ENCODE peak calls at places on chromosomes 4 and X, in seven cellular contexts. One of them, this sample, is unnamed.

GRCh38 chr4:156390599-156391296 is 437.1 kb upstream of the CTSO start:
- DNase-seq in kidney tubule cell: no peak
- DNase-seq in activated T-cell treated with anti-CD3 and anti-CD28 coated beads for 48 hours: no peak
- DNase-seq in naive B cell: no peak
- DNase-seq in memory B cell: no peak
- DNase-seq in fibroblast of mammary gland: peak
- DNase-seq in ACHN: no peak
- DNase-seq in this sample: no peak

GRCh38 chrX:45852884-45853283 is 652.2 kb upstream of the DIPK2B start:
- DNase-seq in memory B cell: no peak
- DNase-seq in naive B cell: no peak
- DNase-seq in activated T-cell treated with anti-CD3 and anti-CD28 coated beads for 48 hours: no peak
- DNase-seq in fibroblast of mammary gland: peak
- DNase-seq in ACHN: no peak
- DNase-seq in kidney tubule cell: peak
- DNase-seq in this sample: no peak

GRCh38 chr4:148922497-148922896 is 480.3 kb upstream of the NR3C2 start:
- DNase-seq in ACHN: no peak
- DNase-seq in activated T-cell treated with anti-CD3 and anti-CD28 coated beads for 48 hours: no peak
- DNase-seq in fibroblast of mammary gland: no peak
- DNase-seq in memory B cell: no peak
- DNase-seq in kidney tubule cell: no peak
- DNase-seq in naive B cell: no peak
- DNase-seq in this sample: no peak

GRCh38 chr4:13700196-13701140 is 72.9 kb upstream of the BOD1L1 start:
- DNase-seq in kidney tubule cell: peak
- DNase-seq in fibroblast of mammary gland: peak
- DNase-seq in activated T-cell treated with anti-CD3 and anti-CD28 coated beads for 48 hours: no peak
- DNase-seq in naive B cell: no peak
- DNase-seq in ACHN: no peak
- DNase-seq in memory B cell: no peak
- DNase-seq in this sample: no peak

GRCh38 chr4:56828784-56829535 is 7.5 kb upstream of the SPINK2 start:
- DNase-seq in kidney tubule cell: peak
- DNase-seq in naive B cell: no peak
- DNase-seq in ACHN: no peak
- DNase-seq in activated T-cell treated with anti-CD3 and anti-CD28 coated beads for 48 hours: no peak
- DNase-seq in memory B cell: no peak
- DNase-seq in fibroblast of mammary gland: peak
- DNase-seq in this sample: no peak

GRCh38 chr4:24559889-24560288 is 24.5 kb downstream of the DHX15 start:
- DNase-seq in fibroblast of mammary gland: peak
- DNase-seq in ACHN: peak
- DNase-seq in kidney tubule cell: no peak
- DNase-seq in activated T-cell treated with anti-CD3 and anti-CD28 coated beads for 48 hours: no peak
- DNase-seq in naive B cell: no peak
- DNase-seq in memory B cell: no peak
- DNase-seq in this sample: no peak

GRCh38 chr4:121989715-121990114 is 37.9 kb upstream of the TRPC3 start:
- DNase-seq in ACHN: no peak
- DNase-seq in fibroblast of mammary gland: peak
- DNase-seq in naive B cell: no peak
- DNase-seq in activated T-cell treated with anti-CD3 and anti-CD28 coated beads for 48 hours: no peak
- DNase-seq in kidney tubule cell: no peak
- DNase-seq in memory B cell: no peak
- DNase-seq in this sample: no peak

GRCh38 chrX:153624196-153625091 is 22.6 kb upstream of the DUSP9 start:
- DNase-seq in fibroblast of mammary gland: no peak
- DNase-seq in naive B cell: no peak
- DNase-seq in activated T-cell treated with anti-CD3 and anti-CD28 coated beads for 48 hours: no peak
- DNase-seq in kidney tubule cell: no peak
- DNase-seq in ACHN: no peak
- DNase-seq in memory B cell: no peak
- DNase-seq in this sample: no peak

GRCh38 chr4:81218206-81218605 is 3.2 kb upstream of the PRKG2 start:
- DNase-seq in fibroblast of mammary gland: no peak
- DNase-seq in memory B cell: no peak
- DNase-seq in naive B cell: no peak
- DNase-seq in activated T-cell treated with anti-CD3 and anti-CD28 coated beads for 48 hours: no peak
- DNase-seq in ACHN: no peak
- DNase-seq in kidney tubule cell: peak
- DNase-seq in this sample: no peak

GRCh38 chrX:28639502-28639901 is 52.3 kb downstream of the IL1RAPL1 start:
- DNase-seq in kidney tubule cell: peak
- DNase-seq in memory B cell: no peak
- DNase-seq in activated T-cell treated with anti-CD3 and anti-CD28 coated beads for 48 hours: no peak
- DNase-seq in ACHN: no peak
- DNase-seq in naive B cell: no peak
- DNase-seq in fibroblast of mammary gland: no peak
- DNase-seq in this sample: no peak